ENCODE peak calls at places on chromosomes 1 and 21, in nine cellular contexts. J is mammary epithelial cell, W is fibroblast of lung, I is SK-N-SH, T is HCT116, L is PC-3, X is K562, S is colonic mucosa, P is IMR-90. H is an unnamed sample.

GRCh38 chr1:22841754-22842370 is 130.8 kb downstream of the LACTBL1 start:
- DNase-seq in S (no peak), J (no peak), W (no peak), P (no peak), L (no peak), T (no peak), X (no peak), I (no peak), H (no peak)

GRCh38 chr1:145927916-145928647 is 798 bp upstream of the RBM8A start:
- DNase-seq in P (no peak), J (no peak), X (no peak), L (no peak), T (no peak), W (no peak), S (peak; percentile 28), I (no peak), H (no peak)

GRCh38 chr1:12138196-12139183 is 28.3 kb upstream of the TNFRSF1B start:
- DNase-seq in S (no peak), P (peak; percentile 28), T (no peak), X (no peak), L (no peak), J (no peak), W (peak; percentile 74), I (peak; percentile 49), H (no peak)

GRCh38 chr1:214106375-214106774 is 118.6 kb downstream of the PROX1 start:
- DNase-seq in P (peak; percentile 15), J (no peak), S (no peak), L (no peak), W (peak; percentile 32), X (no peak), T (no peak), I (no peak), H (no peak)

GRCh38 chr1:173714759-173715537 is at the start of gene KLHL20:
- DNase-seq in W (peak; percentile 94), L (peak; percentile 100), X (peak; percentile 91), J (peak; percentile 89), S (peak; percentile 86), T (peak; percentile 89), P (peak; percentile 90), I (peak; percentile 84), H (peak; percentile 88)

GRCh38 chr1:111748618-111749337 is 6.9 kb upstream of the DDX20 start:
- DNase-seq in I (peak; percentile 48), T (no peak), L (no peak), P (no peak), W (no peak), S (no peak), X (no peak), J (no peak), H (no peak)

GRCh38 chr1:41045740-41046139 is 24.2 kb upstream of the SLFNL1 start:
- DNase-seq in S (peak; percentile 68), L (peak; percentile 30), I (no peak), J (peak; percentile 91), X (no peak), T (no peak), P (peak; percentile 38), W (peak; percentile 48), H (peak; percentile 78)

GRCh38 chr21:25176637-25177412 is 430.5 kb downstream of the MRPL39 start:
- DNase-seq in T (no peak), J (no peak), L (peak; percentile 36), P (peak; percentile 5), I (peak; percentile 10), S (no peak), X (no peak), W (peak; percentile 6), H (peak; percentile 73)

GRCh38 chr1:156705321-156705917 is at the start of gene CRABP2:
- DNase-seq in I (peak; percentile 73), W (peak; percentile 56), S (no peak), X (no peak), L (peak; percentile 53), T (no peak), J (no peak), P (no peak), H (no peak)

GRCh38 chr21:42081138-42081537 is 10.0 kb downstream of the UMODL1 start:
- DNase-seq in P (no peak), S (no peak), J (no peak), X (no peak), W (no peak), I (no peak), T (no peak), L (no peak), H (peak; percentile 15)

GRCh38 chr1:202498542-202498941 is 150.0 kb downstream of the PPP1R12B start:
- DNase-seq in T (no peak), J (no peak), P (peak; percentile 49), I (no peak), X (no peak), S (no peak), L (no peak), W (no peak), H (no peak)

GRCh38 chr1:44519035-44519676 is 114.1 kb downstream of the RNF220 start:
- DNase-seq in P (no peak), L (no peak), J (no peak), I (no peak), X (no peak), S (no peak), T (no peak), W (no peak), H (no peak)

GRCh38 chr1:225814381-225814780 is 4.5 kb downstream of the EPHX1 start:
- DNase-seq in X (no peak), S (no peak), I (no peak), P (no peak), T (no peak), J (no peak), L (no peak), W (no peak), H (no peak)

GRCh38 chr1:225813250-225813964 is 3.5 kb downstream of the EPHX1 start:
- DNase-seq in I (no peak), T (no peak), J (no peak), X (peak; percentile 82), P (peak; percentile 62), L (peak; percentile 20), S (peak; percentile 76), W (peak; percentile 81), H (no peak)

GRCh38 chr1:225812488-225813249 is 2.7 kb downstream of the EPHX1 start:
- DNase-seq in I (no peak), S (no peak), L (no peak), X (no peak), P (no peak), T (no peak), J (no peak), W (no peak), H (no peak)

GRCh38 chr1:225809842-225810578 is at the start of gene EPHX1:
- DNase-seq in T (peak; percentile 71), S (peak; percentile 96), X (peak; percentile 94), W (peak; percentile 86), J (peak; percentile 86), L (peak; percentile 95), P (peak; percentile 84), I (peak; percentile 95), H (peak; percentile 74)

DNA sequence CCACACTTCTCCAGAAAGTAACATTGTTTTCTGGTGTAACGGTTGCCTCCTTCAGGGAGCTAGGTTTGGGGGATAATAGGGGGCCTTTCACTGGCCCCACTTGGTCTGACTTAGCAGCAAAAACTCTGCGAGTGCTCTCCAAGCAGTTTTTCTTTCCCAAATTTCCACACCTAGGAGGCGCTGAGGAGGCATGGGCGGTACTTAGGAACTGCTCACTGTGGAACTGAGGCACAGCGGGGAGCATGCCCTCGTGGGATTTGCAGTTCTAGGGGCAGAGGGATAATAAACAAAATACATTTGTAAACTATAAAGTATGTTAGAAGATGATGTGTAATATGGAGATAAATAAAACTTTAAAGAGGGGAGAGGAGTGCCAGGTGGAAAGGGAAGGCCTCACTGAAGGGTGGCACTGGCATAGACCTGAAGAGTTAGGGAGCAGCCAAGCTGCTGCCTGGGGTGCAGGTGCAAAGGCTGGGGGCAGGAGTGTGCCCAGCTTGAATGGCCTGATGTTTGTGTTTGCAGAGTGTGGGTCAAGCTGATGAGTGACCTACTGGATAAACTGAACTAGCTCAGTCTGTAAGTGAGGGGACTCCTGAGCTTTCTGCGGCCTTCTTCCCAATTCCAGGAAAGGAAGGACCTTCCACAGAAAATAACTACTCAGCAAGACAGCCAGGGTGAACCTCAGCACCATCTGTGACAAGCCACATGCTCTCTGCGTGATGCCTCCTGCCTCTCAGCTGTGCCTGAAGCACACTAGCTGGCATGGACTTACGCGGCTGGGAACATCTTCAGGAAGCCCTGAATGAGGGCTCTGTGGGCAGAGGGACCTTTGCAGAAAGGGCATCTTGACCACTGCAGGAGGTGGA is 1.9 kb downstream of the EPHX1 start:
- DNase-seq in X (no peak), I (no peak), P (no peak), L (peak; percentile 50), J (no peak), S (peak; percentile 62), T (no peak), W (peak; percentile 31), H (no peak)
- H3K9ac ChIP-seq in X (no peak overlapping the region), I (no peak overlapping the region), P (no peak overlapping the region), L (peak overlapping the region; percentile 68), J (no peak overlapping the region), S (peak overlapping the region; percentile 76), T (no peak overlapping the region), W (no peak overlapping the region), H (no peak overlapping the region)

GRCh38 chr1:83882906-83883305 is 116.0 kb downstream of the TTLL7 start:
- DNase-seq in W (peak; percentile 61), I (no peak), T (peak; percentile 24), P (peak; percentile 58), L (peak; percentile 90), X (peak; percentile 21), S (peak; percentile 28), J (peak; percentile 56), H (peak; percentile 45)
- TF ChIP-seq CTCF in W (peak; percentile 21), I (no peak), T (peak; percentile 8), P (peak; percentile 8), L (peak; percentile 78), X (peak; percentile 40), S (no peak), J (no peak), H (no peak)

DNA sequence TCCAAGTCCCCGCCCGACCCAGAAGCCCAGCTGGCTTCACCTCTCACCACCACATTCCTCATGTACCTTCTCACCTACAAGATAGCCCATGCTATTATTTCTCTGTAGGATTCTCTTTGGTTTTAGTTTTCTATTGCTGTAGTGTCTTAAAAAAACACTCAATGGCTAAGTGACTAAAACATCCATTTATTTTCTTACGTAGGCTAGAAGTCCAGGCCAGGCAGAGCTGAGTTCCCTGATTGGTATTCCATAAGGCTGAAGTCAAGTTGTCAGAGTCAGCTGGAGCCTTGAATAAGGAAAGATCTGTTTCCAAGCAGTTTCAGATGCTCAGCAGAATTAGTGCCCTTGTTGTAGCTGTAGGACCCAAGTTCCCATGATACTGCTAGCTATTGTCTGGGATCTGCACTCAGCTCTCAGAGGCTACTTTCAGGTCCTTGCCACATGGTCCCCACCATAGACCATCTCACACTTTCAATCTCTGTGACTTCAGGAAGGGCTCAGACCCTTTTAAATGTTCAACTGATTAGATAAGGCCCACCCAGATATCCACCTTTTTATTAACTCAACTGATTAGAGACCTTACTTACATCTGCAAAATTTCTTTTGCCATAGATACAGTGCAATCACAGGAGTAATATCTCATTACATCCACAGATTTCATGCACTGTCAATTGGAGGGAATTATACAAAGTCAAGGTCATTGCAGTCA is 371.0 kb downstream of the TGFB2 start:
- DNase-seq in W (no peak), T (no peak), J (no peak), X (no peak), L (no peak), S (no peak), P (peak; percentile 32), I (no peak), H (peak; percentile 58)
- H3K4me1 ChIP-seq in W (peaks cover 11% of the 10 kb centered on the region), T (peaks cover 5% of the 10 kb centered on the region), J (peaks cover 22% of the 10 kb centered on the region), X (no peaks in the 10 kb centered on the region), L (peaks cover 11% of the 10 kb centered on the region), S (no peaks in the 10 kb centered on the region), P (peaks cover 15% of the 10 kb centered on the region), I (no peaks in the 10 kb centered on the region), H (peaks cover 29% of the 10 kb centered on the region)

DNA sequence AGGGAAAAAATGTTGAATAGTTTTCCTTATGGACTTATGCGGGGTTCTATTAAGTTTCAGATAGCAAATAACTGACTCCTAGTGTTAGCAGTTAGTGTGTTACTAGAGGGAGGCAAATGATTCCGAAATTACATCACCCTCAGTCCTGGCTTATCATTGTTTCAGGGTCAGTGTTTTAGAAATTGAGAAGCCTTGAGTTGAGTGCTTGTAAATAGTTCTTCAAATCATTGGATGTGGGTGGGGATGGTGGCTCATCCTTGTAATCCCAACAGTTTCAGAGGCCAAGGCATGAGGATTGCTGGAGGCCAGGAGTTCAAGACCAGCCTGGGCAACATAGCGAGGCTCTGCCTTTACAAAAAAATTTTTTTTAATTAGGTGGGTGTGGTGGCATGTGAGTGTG is 21.3 kb downstream of the SOAT1 start:
- DNase-seq in S (no peak), W (no peak), P (peak; percentile 28), J (peak; percentile 2), T (no peak), X (no peak), I (no peak), L (no peak), H (no peak)
- H3K9ac ChIP-seq in S (no peak overlapping the region), W (no peak overlapping the region), P (no peak overlapping the region), J (no peak overlapping the region), T (no peak overlapping the region), X (no peak overlapping the region), I (no peak overlapping the region), L (no peak overlapping the region), H (no peak overlapping the region)